ENCODE peak calls at places on chromosome 13, in five cellular contexts. R is transverse colon, Q is fibroblast of lung, L is stomach, I is mucosa of descending colon. G is an unnamed sample.

GRCh38 chr13:28624707-28625432 is 34.1 kb upstream of the POMP start:
- DNase-seq in Q (no peak), L (no peak), R (no peak), I (no peak), G (no peak)

GRCh38 chr13:107650081-107650701 is 565.1 kb downstream of the LIG4 start:
- DNase-seq in R (peak; percentile 13), L (peak; percentile 53), Q (peak; percentile 68), I (peak; percentile 60), G (no peak)

GRCh38 chr13:36413161-36413560 is 19.1 kb upstream of the CCNA1 start:
- DNase-seq in L (no peak), I (no peak), Q (no peak), R (no peak), G (no peak)

GRCh38 chr13:26021956-26022355 is 29.9 kb downstream of the SHISA2 start:
- DNase-seq in I (no peak), R (no peak), Q (no peak), L (no peak), G (no peak)

GRCh38 chr13:94263038-94263437 is 216.4 kb downstream of the DCT start:
- DNase-seq in Q (no peak), L (no peak), I (no peak), R (no peak), G (no peak)

GRCh38 chr13:36420437-36420891 is 11.8 kb upstream of the CCNA1 start:
- DNase-seq in R (peak; percentile 57), Q (peak; percentile 75), I (peak; percentile 83), L (peak; percentile 71), G (peak; percentile 23)

GRCh38 chr13:58165617-58166016 is 534.1 kb downstream of the PCDH17 start:
- DNase-seq in R (no peak), I (no peak), L (no peak), Q (no peak), G (no peak)

GRCh38 chr13:55649485-55649884 is 1491.2 kb upstream of the PRR20A start:
- DNase-seq in I (no peak), Q (no peak), L (no peak), R (no peak), G (no peak)

GRCh38 chr13:112444001-112444311 is 67.8 kb downstream of the SPACA7 start:
- DNase-seq in R (peak; percentile 71), L (peak; percentile 75), I (peak; percentile 73), Q (peak; percentile 53), G (no peak)

GRCh38 chr13:91036886-91037285 is 310.6 kb upstream of the MIR17HG start:
- DNase-seq in L (no peak), I (no peak), R (no peak), Q (no peak), G (no peak)

GRCh38 chr13:34748561-34748960 is 193.5 kb upstream of the NBEA start:
- DNase-seq in R (no peak), I (no peak), L (no peak), Q (no peak), G (no peak)

GRCh38 chr13:51444922-51445321 is 7.9 kb downstream of the INTS6 start:
- DNase-seq in I (no peak), L (no peak), R (no peak), Q (peak; percentile 81), G (no peak)

GRCh38 chr13:21686761-21687391 is 16.0 kb downstream of the FGF9 start:
- DNase-seq in R (no peak), L (no peak), I (no peak), Q (no peak), G (no peak)

GRCh38 chr13:78603240-78603947 is at the start of gene POU4F1:
- DNase-seq in R (peak; percentile 69), Q (peak; percentile 26), L (no peak), I (peak; percentile 65), G (no peak)

GRCh38 chr13:71968025-71968424 is 101.0 kb upstream of the DACH1 start:
- DNase-seq in Q (no peak), I (no peak), R (no peak), L (no peak), G (no peak)

GRCh38 chr13:73059460-73060250 is 850 bp downstream of the KLF5 start:
- DNase-seq in Q (no peak), R (no peak), L (peak; percentile 75), I (no peak), G (no peak)

GRCh38 chr13:84994582-84994981 is 804.6 kb downstream of the SLITRK6 start:
- DNase-seq in I (no peak), R (no peak), L (no peak), Q (peak; percentile 8), G (no peak)

GRCh38 chr13:36548129-36548528 is 115.8 kb downstream of the CCNA1 start:
- DNase-seq in I (no peak), L (no peak), R (no peak), Q (no peak), G (no peak)

GRCh38 chr13:95256086-95256485 is 45.2 kb downstream of the ABCC4 start:
- DNase-seq in L (no peak), Q (peak; percentile 76), R (no peak), I (no peak), G (peak; percentile 90)

GRCh38 chr13:113822266-113822665 is 41.6 kb downstream of the GAS6 start:
- DNase-seq in L (no peak), Q (no peak), I (no peak), R (no peak), G (no peak)

GRCh38 chr13:74068471-74068870 is 65.7 kb downstream of the KLF12 start:
- DNase-seq in L (no peak), I (no peak), R (no peak), Q (no peak), G (no peak)

GRCh38 chr13:21342699-21343442 is 116.2 kb downstream of the ZDHHC20 start:
- DNase-seq in R (no peak), I (no peak), L (no peak), Q (no peak), G (no peak)

GRCh38 chr13:38045278-38046048 is 175.9 kb upstream of the TRPC4 start:
- DNase-seq in L (no peak), I (peak; percentile 17), Q (peak; percentile 46), R (no peak), G (no peak)

GRCh38 chr13:97892717-97893116 is 60.8 kb upstream of the IPO5 start:
- DNase-seq in R (no peak), I (no peak), L (no peak), Q (no peak), G (no peak)

GRCh38 chr13:58032676-58033440 is 401.3 kb downstream of the PCDH17 start:
- DNase-seq in I (no peak), Q (no peak), L (no peak), R (no peak), G (no peak)

GRCh38 chr13:60838581-60838980 is 441.6 kb downstream of the TDRD3 start:
- DNase-seq in I (no peak), L (no peak), R (no peak), Q (no peak), G (no peak)

GRCh38 chr13:40665061-40665753 is 1.2 kb downstream of the FOXO1 start:
- DNase-seq in Q (no peak), I (peak; percentile 55), L (peak; percentile 40), R (peak; percentile 55), G (no peak)

GRCh38 chr13:67725999-67726398 is 495.9 kb upstream of the PCDH9 start:
- DNase-seq in Q (no peak), L (no peak), R (no peak), I (no peak), G (no peak)

GRCh38 chr13:36814465-36814864 is 4.6 kb upstream of the RFXAP start:
- DNase-seq in R (no peak), Q (no peak), L (no peak), I (peak; percentile 32), G (no peak)

GRCh38 chr13:51235186-51235585 is 13.0 kb downstream of the FAM124A start:
- DNase-seq in I (no peak), L (no peak), Q (no peak), R (no peak), G (no peak)

GRCh38 chr13:98315466-98315865 is 138.4 kb upstream of the RNF113B start:
- DNase-seq in R (no peak), I (no peak), Q (no peak), L (no peak), G (no peak)

GRCh38 chr13:40221460-40222201 is 444.8 kb downstream of the FOXO1 start:
- DNase-seq in Q (peak; percentile 91), I (peak; percentile 38), L (no peak), R (peak; percentile 28), G (no peak)

GRCh38 chr13:36834299-36834698 is 15.3 kb downstream of the RFXAP start:
- DNase-seq in R (no peak), I (no peak), Q (no peak), L (no peak), G (no peak)

GRCh38 chr13:69485991-69486592 is 621.5 kb upstream of the ATXN8OS start:
- DNase-seq in R (no peak), L (no peak), Q (no peak), I (no peak), G (no peak)
- H3K9me3 ChIP-seq in R (no peaks in the 10 kb centered on the region), L (peaks cover 19% of the 10 kb centered on the region), Q (no peaks in the 10 kb centered on the region), I (peaks cover 22% of the 10 kb centered on the region), G (peaks cover 8% of the 10 kb centered on the region)

GRCh38 chr13:33746867-33747266 is 71.1 kb upstream of the RFC3 start:
- DNase-seq in I (no peak), R (no peak), Q (no peak), L (no peak), G (no peak)
- TF ChIP-seq CTCF in I (no peak), R (no peak), Q (no peak), L (no peak), G (no peak)

GRCh38 chr13:19085876-19086275 is 95.7 kb downstream of the TUBA3C start:
- DNase-seq in Q (no peak), L (no peak), R (no peak), I (no peak), G (no peak)
- H3K9me3 ChIP-seq in Q (no peaks in the 10 kb centered on the region), L (peaks cover 31% of the 10 kb centered on the region), R (no peaks in the 10 kb centered on the region), I (peaks cover 81% of the 10 kb centered on the region), G (peaks cover 67% of the 10 kb centered on the region)

GRCh38 chr13:42498521-42498920 is 75.4 kb upstream of the TNFSF11 start:
- DNase-seq in I (no peak), R (no peak), Q (no peak), L (no peak), G (no peak)
- TF ChIP-seq CTCF in I (no peak), R (no peak), Q (no peak), L (no peak), G (no peak)

GRCh38 chr13:56924401-56924800 is 216.3 kb upstream of the PRR20A start:
- DNase-seq in R (no peak), Q (no peak), L (no peak), I (no peak), G (no peak)
- H3K9me3 ChIP-seq in R (no peaks in the 10 kb centered on the region), Q (no peaks in the 10 kb centered on the region), L (no peaks in the 10 kb centered on the region), I (peaks cover 3% of the 10 kb centered on the region), G (peaks cover 10% of the 10 kb centered on the region)